ENCODE peak calls at places on chromosomes 11 and 22, in four cellular contexts. One of them, this sample, is unnamed.

GRCh38 chr11:120061761-120062560 is 76.0 kb downstream of the TRIM29 start:
- DNase-seq in HL-60: no peak
- DNase-seq in kidney epithelial cell: no peak
- DNase-seq in activated CD4-positive, CD25-positive, alpha-beta regulatory T cell treated with anti-CD3 and anti-CD28 coated beads, Interleukin-2, amount 50 U/mL, for 16 hours: no peak
- DNase-seq in this sample: no peak

GRCh38 chr11:110907629-110908028 is 195.4 kb upstream of the ARHGAP20 start:
- DNase-seq in activated CD4-positive, CD25-positive, alpha-beta regulatory T cell treated with anti-CD3 and anti-CD28 coated beads, Interleukin-2, amount 50 U/mL, for 16 hours: no peak
- DNase-seq in kidney epithelial cell: peak; percentile 98
- DNase-seq in HL-60: peak; percentile 46
- DNase-seq in this sample: peak; percentile 61

GRCh38 chr11:22244986-22245592 is 52.2 kb downstream of the ANO5 start:
- DNase-seq in HL-60: no peak
- DNase-seq in activated CD4-positive, CD25-positive, alpha-beta regulatory T cell treated with anti-CD3 and anti-CD28 coated beads, Interleukin-2, amount 50 U/mL, for 16 hours: no peak
- DNase-seq in kidney epithelial cell: peak; percentile 12
- DNase-seq in this sample: peak; percentile 36

GRCh38 chr11:93922830-93923229 is 72.4 kb upstream of the VSTM5 start:
- DNase-seq in HL-60: no peak
- DNase-seq in activated CD4-positive, CD25-positive, alpha-beta regulatory T cell treated with anti-CD3 and anti-CD28 coated beads, Interleukin-2, amount 50 U/mL, for 16 hours: no peak
- DNase-seq in kidney epithelial cell: no peak
- DNase-seq in this sample: no peak

GRCh38 chr22:44139773-44140172 is 41.0 kb upstream of the PARVG start:
- DNase-seq in kidney epithelial cell: no peak
- DNase-seq in activated CD4-positive, CD25-positive, alpha-beta regulatory T cell treated with anti-CD3 and anti-CD28 coated beads, Interleukin-2, amount 50 U/mL, for 16 hours: no peak
- DNase-seq in HL-60: no peak
- DNase-seq in this sample: no peak

GRCh38 chr11:1487091-1487850 is 692 bp upstream of the MOB2 start:
- DNase-seq in kidney epithelial cell: no peak
- DNase-seq in activated CD4-positive, CD25-positive, alpha-beta regulatory T cell treated with anti-CD3 and anti-CD28 coated beads, Interleukin-2, amount 50 U/mL, for 16 hours: no peak
- DNase-seq in HL-60: no peak
- DNase-seq in this sample: no peak

GRCh38 chr11:15073361-15074205 is at the start of gene CALCB:
- DNase-seq in HL-60: no peak
- DNase-seq in kidney epithelial cell: no peak
- DNase-seq in activated CD4-positive, CD25-positive, alpha-beta regulatory T cell treated with anti-CD3 and anti-CD28 coated beads, Interleukin-2, amount 50 U/mL, for 16 hours: no peak
- DNase-seq in this sample: no peak

GRCh38 chr22:40485813-40486610 is 115.6 kb downstream of the SGSM3 start:
- DNase-seq in activated CD4-positive, CD25-positive, alpha-beta regulatory T cell treated with anti-CD3 and anti-CD28 coated beads, Interleukin-2, amount 50 U/mL, for 16 hours: no peak
- DNase-seq in kidney epithelial cell: no peak
- DNase-seq in HL-60: no peak
- DNase-seq in this sample: no peak

GRCh38 chr11:83816572-83817187 is 530.5 kb upstream of the CCDC90B start:
- DNase-seq in kidney epithelial cell: no peak
- DNase-seq in HL-60: no peak
- DNase-seq in activated CD4-positive, CD25-positive, alpha-beta regulatory T cell treated with anti-CD3 and anti-CD28 coated beads, Interleukin-2, amount 50 U/mL, for 16 hours: no peak
- DNase-seq in this sample: peak; percentile 29

GRCh38 chr22:40728731-40729189 is 49.5 kb downstream of the MCHR1 start:
- DNase-seq in activated CD4-positive, CD25-positive, alpha-beta regulatory T cell treated with anti-CD3 and anti-CD28 coated beads, Interleukin-2, amount 50 U/mL, for 16 hours: peak; percentile 18
- DNase-seq in kidney epithelial cell: no peak
- DNase-seq in HL-60: no peak
- DNase-seq in this sample: no peak

GRCh38 chr22:37228106-37229011 is 15.7 kb downstream of the RAC2 start:
- DNase-seq in activated CD4-positive, CD25-positive, alpha-beta regulatory T cell treated with anti-CD3 and anti-CD28 coated beads, Interleukin-2, amount 50 U/mL, for 16 hours: no peak
- DNase-seq in HL-60: no peak
- DNase-seq in kidney epithelial cell: no peak
- DNase-seq in this sample: no peak

GRCh38 chr11:131661137-131661536 is 290.7 kb downstream of the NTM start:
- DNase-seq in HL-60: no peak
- DNase-seq in activated CD4-positive, CD25-positive, alpha-beta regulatory T cell treated with anti-CD3 and anti-CD28 coated beads, Interleukin-2, amount 50 U/mL, for 16 hours: no peak
- DNase-seq in kidney epithelial cell: peak; percentile 9
- DNase-seq in this sample: no peak